ENCODE peak calls at places on chromosomes 11 and 22, in eight cellular contexts. E, H, N, M, V, Z, I and R are unnamed samples.
A peak's percentile ranks its signal among the peaks of the same experiment; 100 is the strongest.

GRCh38 chr11:66142370-66143263 is 72.5 kb downstream of the PACS1 start:
- DNase-seq in H (no peak), M (no peak), I (no peak), E (no peak), N (peak; percentile 79), Z (no peak), V (peak; percentile 94), R (no peak)

GRCh38 chr11:45332486-45332934 is 46.4 kb upstream of the SYT13 start:
- DNase-seq in N (no peak), Z (no peak), I (no peak), M (peak; percentile 39), E (peak; percentile 57), V (no peak), H (peak; percentile 53), R (peak; percentile 66)

GRCh38 chr11:106456651-106457050 is 379.2 kb downstream of the AASDHPPT start:
- DNase-seq in E (no peak), Z (no peak), M (no peak), N (peak; percentile 70), I (no peak), H (no peak), V (peak; percentile 89), R (no peak)

GRCh38 chr22:32644252-32645100 is 157.0 kb upstream of the TIMP3 start:
- DNase-seq in E (no peak), N (peak; percentile 48), H (no peak), M (peak; percentile 25), V (peak; percentile 96), Z (peak; percentile 73), I (peak; percentile 54), R (no peak)

GRCh38 chr11:65776196-65776595 is 4.6 kb downstream of the AP5B1 start:
- DNase-seq in N (no peak), H (no peak), M (no peak), E (no peak), V (no peak), I (no peak), Z (peak; percentile 77), R (no peak)

GRCh38 chr22:31635638-31636306 is 26.2 kb downstream of the PISD start:
- DNase-seq in Z (peak; percentile 73), E (no peak), H (no peak), V (no peak), I (peak; percentile 63), N (no peak), M (peak; percentile 1), R (no peak)

GRCh38 chr22:37443086-37443485 is 15.8 kb upstream of the ELFN2 start:
- DNase-seq in I (no peak), H (no peak), V (no peak), M (no peak), E (no peak), Z (no peak), N (no peak), R (no peak)

GRCh38 chr11:697028-697491 is 1.4 kb downstream of the TMEM80 start:
- DNase-seq in N (peak; percentile 93), E (no peak), I (no peak), Z (peak; percentile 52), V (peak; percentile 92), H (no peak), M (peak; percentile 41), R (peak; percentile 48)

GRCh38 chr11:1746516-1746931 is 3.9 kb downstream of the IFITM10 start:
- DNase-seq in N (no peak), H (no peak), I (no peak), E (no peak), V (peak; percentile 33), Z (no peak), M (no peak), R (no peak)

GRCh38 chr11:61052182-61052972 is 49.9 kb upstream of the CD5 start:
- DNase-seq in H (no peak), E (no peak), Z (no peak), M (no peak), I (no peak), V (no peak), N (no peak), R (no peak)

GRCh38 chr11:34327804-34328631 is 29.8 kb downstream of the ABTB2 start:
- DNase-seq in Z (no peak), M (no peak), H (no peak), N (no peak), I (no peak), V (no peak), E (no peak), R (no peak)

GRCh38 chr11:56876621-56877312 is 111.9 kb upstream of the OR5AK2 start:
- DNase-seq in I (no peak), V (peak; percentile 85), E (no peak), N (peak; percentile 45), M (no peak), Z (no peak), H (no peak), R (no peak)

GRCh38 chr11:78605296-78605695 is 30.6 kb upstream of the NARS2 start:
- DNase-seq in V (no peak), M (no peak), I (no peak), E (no peak), Z (no peak), N (no peak), H (no peak), R (no peak)

GRCh38 chr22:21041937-21042336 is 3.8 kb upstream of the LRRC74B start:
- DNase-seq in M (no peak), Z (peak; percentile 17), N (peak; percentile 68), H (no peak), V (peak; percentile 52), I (no peak), E (no peak), R (no peak)

GRCh38 chr22:25979968-25980367 is 189.3 kb upstream of the SEZ6L start:
- DNase-seq in N (no peak), H (no peak), M (no peak), Z (no peak), E (no peak), I (no peak), V (no peak), R (no peak)

DNA sequence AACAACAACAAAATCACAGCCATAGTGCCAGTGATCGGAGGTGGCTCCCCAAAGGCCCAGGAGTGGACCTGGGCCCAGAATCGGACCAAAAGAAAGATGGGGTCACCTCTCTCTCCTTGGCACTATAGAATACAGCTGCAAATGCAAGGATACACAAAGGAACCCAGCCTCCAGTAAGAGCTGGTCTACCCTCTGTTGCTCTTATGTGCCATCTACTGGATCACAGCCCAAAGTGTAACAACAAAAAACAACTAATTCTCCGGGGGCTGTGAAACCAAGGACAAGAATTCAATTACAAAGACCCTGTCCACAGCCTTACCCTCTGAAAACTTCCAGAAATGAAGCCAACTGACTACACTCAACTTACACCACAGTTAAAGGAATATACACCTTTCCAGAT is 21.6 kb downstream of the OR8G5 start:
- DNase-seq in E (no peak), M (no peak), H (no peak), Z (no peak), V (peak; percentile 4), I (no peak), N (no peak), R (no peak)
- TF ChIP-seq CTCF in E (no peak), M (peak; percentile 3), H (no peak), Z (no peak), V (no peak), I (no peak), N (no peak), R (no peak)

DNA sequence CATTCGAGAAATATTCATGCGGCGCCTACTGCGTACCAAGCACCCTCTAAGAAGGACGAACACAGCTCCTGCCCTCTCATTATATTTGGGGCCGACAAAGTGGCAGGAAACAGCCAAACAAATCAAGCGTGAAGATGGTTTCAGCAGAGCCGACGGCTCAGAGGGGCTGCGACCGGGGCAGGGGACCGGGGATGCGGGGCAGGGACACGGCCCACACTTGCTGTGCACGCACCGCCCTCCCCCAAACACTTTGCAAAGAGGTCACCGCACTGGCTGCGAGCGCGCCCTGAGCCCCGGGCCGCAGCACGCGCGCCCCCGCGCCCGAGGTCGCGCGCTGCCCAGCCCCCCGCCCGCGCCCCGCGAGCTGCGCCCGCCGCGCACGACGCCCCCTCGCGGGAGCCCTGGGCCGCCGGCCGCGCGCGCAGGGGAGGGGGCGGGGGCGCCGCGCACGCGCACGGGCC is 255 bp upstream of the SYNGR1 start:
- DNase-seq in M (peak; percentile 31), V (no peak), I (no peak), E (peak; percentile 68), H (peak; percentile 56), Z (peak; percentile 48), N (peak; percentile 24), R (peak; percentile 69)
- TF ChIP-seq CTCF in M (no peak), V (no peak), I (no peak), E (no peak), H (no peak), Z (no peak), N (no peak), R (peak; percentile 44)

DNA sequence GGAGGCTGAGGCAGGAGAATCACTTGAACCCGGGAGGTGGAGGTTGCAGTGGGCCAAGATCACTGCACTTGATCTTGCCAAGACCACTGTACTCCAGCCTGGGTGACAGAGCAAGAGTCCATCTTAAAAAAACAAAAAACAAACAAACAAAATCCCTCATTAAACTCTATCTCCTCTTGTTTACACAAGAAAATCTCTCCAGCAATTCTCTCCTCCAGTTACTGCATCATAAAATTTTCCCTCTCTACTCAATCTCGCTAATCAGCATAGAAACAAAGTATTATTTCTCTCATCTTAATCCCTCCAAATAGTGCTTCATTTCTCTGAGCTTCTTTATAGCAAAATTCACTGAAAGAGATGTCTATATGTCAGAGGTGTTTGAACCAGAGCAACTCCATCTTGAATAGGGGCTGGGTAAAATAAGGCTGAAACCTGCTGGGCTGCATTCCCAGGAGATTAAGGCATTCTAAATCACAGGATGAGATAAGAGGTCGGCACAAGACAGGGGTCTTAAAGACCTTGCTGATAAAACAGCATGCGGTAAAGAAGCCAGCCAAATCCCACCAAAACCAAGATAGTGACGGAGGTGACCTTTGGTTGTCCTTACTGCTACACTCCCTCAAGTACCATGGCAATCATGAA is 19.8 kb downstream of the MTMR2 start:
- DNase-seq in M (no peak), N (no peak), I (no peak), H (no peak), Z (no peak), E (no peak), V (no peak), R (no peak)
- TF ChIP-seq CTCF in M (no peak), N (no peak), I (no peak), H (no peak), Z (no peak), E (no peak), V (no peak), R (no peak)

DNA sequence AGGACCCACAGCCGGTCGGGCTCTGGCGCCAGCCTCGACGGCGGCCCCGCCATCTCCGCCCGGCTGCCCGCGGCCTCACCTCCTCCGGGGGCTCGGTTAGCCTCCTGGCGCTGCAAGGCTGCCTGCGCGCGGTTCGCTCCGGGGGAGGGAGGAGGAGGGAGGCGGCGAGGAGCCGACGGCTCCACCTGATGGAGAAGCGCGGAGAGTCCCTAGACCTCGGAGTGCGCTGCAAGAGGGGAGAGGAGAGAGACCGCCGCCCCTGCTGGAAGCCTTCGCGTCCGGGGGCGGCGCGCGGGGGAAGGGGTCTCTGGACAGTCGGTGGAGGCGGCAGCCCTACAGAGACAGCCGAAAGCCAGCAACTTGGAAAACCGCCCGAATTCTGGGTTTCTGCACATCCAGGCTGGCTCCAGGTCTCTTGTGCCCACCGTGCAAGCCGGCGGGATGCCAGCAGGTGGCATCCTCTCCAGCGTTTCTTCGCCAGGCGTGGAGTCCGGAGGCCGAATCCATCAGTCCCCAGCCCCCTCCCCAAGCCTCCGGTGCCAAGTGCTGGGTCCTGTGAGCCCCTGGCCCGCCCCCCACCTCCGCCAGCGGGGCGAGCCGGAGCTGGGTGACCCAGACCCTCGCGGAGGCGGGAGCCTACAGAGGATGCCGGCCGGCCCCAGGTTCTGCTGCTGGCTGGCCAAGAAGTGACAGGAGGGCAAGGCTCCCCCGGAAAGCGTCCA is 2.9 kb upstream of the KIRREL3 start:
- DNase-seq in E (peak; percentile 84), Z (no peak), V (no peak), N (peak; percentile 72), I (no peak), M (peak; percentile 19), H (peak; percentile 83), R (peak; percentile 29)
- TF ChIP-seq CTCF in E (peak; percentile 52), Z (peak; percentile 20), V (no peak), N (peak; percentile 32), I (no peak), M (peak; percentile 37), H (peak; percentile 15), R (no peak)

GRCh38 chr11:30617762-30618161 is 31.6 kb upstream of the MPPED2 start:
- DNase-seq in H (no peak), M (no peak), V (no peak), E (no peak), N (no peak), Z (no peak), I (no peak), R (no peak)
- TF ChIP-seq CTCF in H (no peak), M (no peak), V (no peak), E (peak; percentile 7), N (no peak), Z (no peak), I (no peak), R (no peak)